ENCODE peak calls at places on chromosomes 4 and X, in nine cellular contexts. Y is mucosa of descending colon, D is transverse colon, W is GM20000, C is tibial nerve, Q is mesothelial cell of epicardium, J is pancreas, P is neural progenitor cell, V is thyroid gland. H is an unnamed sample.
A peak's percentile ranks its signal among the peaks of the same experiment; 100 is the strongest.

GRCh38 chr4:44157611-44158277 is 290.9 kb downstream of the KCTD8 start:
- DNase-seq in Y (no peak), D (no peak), W (no peak), C (no peak), Q (no peak), J (no peak), P (no peak), V (no peak), H (no peak)

GRCh38 chr4:152290522-152290921 is 245.4 kb downstream of the FBXW7 start:
- DNase-seq in Y (no peak), D (no peak), W (no peak), C (no peak), Q (no peak), J (no peak), P (no peak), V (no peak), H (no peak)

GRCh38 chr4:116547632-116548031 is 537.7 kb downstream of the TRAM1L1 start:
- DNase-seq in Y (no peak), D (no peak), W (no peak), C (no peak), Q (no peak), J (no peak), P (no peak), V (no peak), H (no peak)

GRCh38 chr4:129342820-129343219 is 246.9 kb downstream of the C4orf33 start:
- DNase-seq in Y (no peak), D (no peak), W (no peak), C (no peak), Q (no peak), J (no peak), P (no peak), V (no peak), H (no peak)

GRCh38 chrX:22047470-22047869 is 15.3 kb downstream of the PHEX start:
- DNase-seq in Y (no peak), D (no peak), W (no peak), C (no peak), Q (no peak), J (no peak), P (no peak), V (no peak), H (no peak)

GRCh38 chrX:87518504-87518903 is 902 bp downstream of the KLHL4 start:
- DNase-seq in Y (no peak), D (no peak), W (no peak), C (no peak), Q (no peak), J (no peak), P (no peak), V (no peak), H (no peak)

GRCh38 chr4:128544277-128544676 is 256.7 kb upstream of the PGRMC2 start:
- DNase-seq in Y (no peak), D (no peak), W (no peak), C (no peak), Q (no peak), J (no peak), P (no peak), V (no peak), H (no peak)

GRCh38 chrX:14832591-14832990 is 40.3 kb downstream of the FANCB start:
- DNase-seq in Y (no peak), D (no peak), W (no peak), C (no peak), Q (no peak), J (no peak), P (no peak), V (no peak), H (no peak)

GRCh38 chr4:128796934-128797333 is 12.6 kb upstream of the JADE1 start:
- DNase-seq in Y (no peak), D (no peak), W (no peak), C (no peak), Q (no peak), J (no peak), P (no peak), V (no peak), H (no peak)

GRCh38 chrX:149284616-149285015 is 220.5 kb downstream of the IDS start:
- DNase-seq in Y (no peak), D (no peak), W (peak; percentile 2), C (no peak), Q (no peak), J (no peak), P (no peak), V (no peak), H (no peak)

GRCh38 chr4:120066182-120066524 is 495 bp downstream of the MAD2L1 start:
- DNase-seq in Y (no peak), D (no peak), W (peak; percentile 48), C (no peak), Q (no peak), J (no peak), P (no peak), V (no peak), H (no peak)

GRCh38 chrX:24426340-24426913 is 38.7 kb upstream of the PDK3 start:
- DNase-seq in Y (no peak), D (no peak), W (peak; percentile 3), C (no peak), Q (no peak), J (no peak), P (peak; percentile 25), V (no peak), H (no peak)

GRCh38 chr4:103754844-103755243 is 35.1 kb upstream of the TACR3 start:
- DNase-seq in Y (peak; percentile 49), D (peak; percentile 77), W (no peak), C (no peak), Q (no peak), J (peak; percentile 61), P (no peak), V (peak; percentile 9), H (no peak)

GRCh38 chr4:173526034-173526482 is 4.0 kb downstream of the HAND2 start:
- DNase-seq in Y (no peak), D (no peak), W (no peak), C (no peak), Q (no peak), J (no peak), P (peak; percentile 43), V (no peak), H (no peak)

GRCh38 chrX:96424007-96424406 is 260.6 kb upstream of the DIAPH2 start:
- DNase-seq in Y (no peak), D (no peak), W (no peak), C (no peak), Q (no peak), J (no peak), P (no peak), V (no peak), H (no peak)

GRCh38 chr4:99879458-99879857 is 14.8 kb downstream of the LAMTOR3 start:
- DNase-seq in Y (no peak), D (no peak), W (no peak), C (no peak), Q (no peak), J (no peak), P (no peak), V (no peak), H (no peak)

GRCh38 chrX:133529578-133529977 is 114.3 kb upstream of the GPC4 start:
- DNase-seq in Y (no peak), D (no peak), W (no peak), C (no peak), Q (no peak), J (no peak), P (no peak), V (no peak), H (no peak)

GRCh38 chrX:39725928-39726619 is 371.7 kb downstream of the BCOR start:
- DNase-seq in Y (no peak), D (no peak), W (no peak), C (no peak), Q (no peak), J (no peak), P (no peak), V (no peak), H (no peak)

GRCh38 chr4:120082286-120082685 is 15.6 kb upstream of the MAD2L1 start:
- DNase-seq in Y (no peak), D (no peak), W (no peak), C (no peak), Q (no peak), J (no peak), P (no peak), V (no peak), H (no peak)

DNA sequence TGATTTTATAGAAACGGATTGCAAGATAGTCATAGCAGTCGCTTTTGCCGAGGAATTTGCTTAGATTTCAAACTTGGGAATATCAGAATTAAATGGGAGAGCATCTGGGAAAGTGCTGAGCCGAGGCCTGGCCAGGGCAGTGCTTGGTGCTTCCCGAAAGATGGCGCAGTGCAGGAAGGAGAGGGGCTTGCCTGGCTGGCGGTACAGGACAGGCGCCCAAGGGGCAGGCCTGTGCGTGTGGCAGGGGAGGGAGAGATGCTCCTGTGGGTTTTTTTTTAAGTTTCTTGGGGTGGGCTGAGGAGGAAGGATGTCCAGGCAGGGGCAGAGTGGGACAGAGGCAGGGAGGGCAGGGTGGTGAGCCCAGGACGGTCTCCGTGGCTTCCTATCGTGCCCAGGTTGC is 241.1 kb downstream of the AFAP1 start:
- DNase-seq in Y (no peak), D (no peak), W (no peak), C (no peak), Q (no peak), J (no peak), P (peak; percentile 44), V (no peak), H (no peak)
- TF ChIP-seq CTCF in Y (no peak), D (no peak), W (no peak), C (no peak), Q (no peak), J (no peak), P (peak; percentile 23), V (no peak), H (no peak)

GRCh38 chr4:6557856-6558255 is 17.1 kb upstream of the MAN2B2 start:
- DNase-seq in Y (no peak), D (no peak), W (no peak), C (no peak), Q (no peak), J (no peak), P (no peak), V (no peak), H (no peak)
- TF ChIP-seq CTCF in Y (no peak), D (no peak), W (no peak), C (no peak), Q (no peak), J (no peak), P (no peak), V (no peak), H (no peak)

GRCh38 chr4:14149469-14150030 is 522.0 kb upstream of the BOD1L1 start:
- DNase-seq in Y (no peak), D (no peak), W (no peak), C (no peak), Q (no peak), J (no peak), P (no peak), V (no peak), H (no peak)

DNA sequence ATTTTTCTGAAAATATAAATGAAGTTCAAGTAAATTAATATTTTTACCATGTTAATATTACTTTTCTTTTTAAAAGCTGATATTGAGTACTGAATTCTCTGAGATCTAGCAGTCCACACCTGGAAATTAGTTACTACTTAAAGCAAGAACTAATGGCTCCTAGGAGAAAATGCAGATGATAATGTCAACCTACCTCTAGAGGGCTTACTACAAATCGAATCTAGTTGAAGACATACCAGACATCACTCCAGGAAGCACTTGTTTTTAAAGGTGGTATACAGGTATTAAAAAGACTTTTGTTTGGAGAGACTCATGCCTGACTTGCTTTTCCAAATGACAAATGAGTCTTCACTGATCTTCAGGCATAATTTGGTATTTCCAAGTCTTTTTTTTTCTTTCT is 516.4 kb upstream of the BOD1L1 start:
- DNase-seq in Y (no peak), D (no peak), W (no peak), C (no peak), Q (no peak), J (no peak), P (no peak), V (no peak), H (no peak)
- TF ChIP-seq CTCF in Y (no peak), D (no peak), W (no peak), C (no peak), Q (no peak), J (no peak), P (peak; percentile 19), V (no peak), H (no peak)

GRCh38 chr4:184848510-184848909 is 22.7 kb upstream of the ACSL1 start:
- DNase-seq in Y (no peak), D (no peak), W (no peak), C (no peak), Q (no peak), J (no peak), P (no peak), V (no peak), H (no peak)
- TF ChIP-seq CTCF in Y (no peak), D (no peak), W (no peak), C (no peak), Q (no peak), J (no peak), P (no peak), V (no peak), H (no peak)

H was measured in osteocyte.